ENCODE peak calls at places on chromosome X, in nine cellular contexts. K is endothelial cell of umbilical vein, U is HCT116, A is stomach, B is body of pancreas, J is right lobe of liver, Z is breast epithelium, C is prostate gland, V is spleen. O is an unnamed sample. For H3K27me3, the result is how much of the 10 kb centered on the place peaks cover.

GRCh38 chrX:148443216-148443615 is 57.2 kb upstream of the AFF2 start:
- DNase-seq in Z (no peak), C (no peak), K (no peak), V (no peak), B (no peak), U (no peak), J (no peak), A (no peak), O (no peak)

GRCh38 chrX:19840899-19841648 is 46.3 kb downstream of the SH3KBP1 start:
- DNase-seq in U (no peak), C (no peak), V (no peak), Z (no peak), K (no peak), A (no peak), B (no peak), J (no peak), O (no peak)

GRCh38 chrX:133935096-133935495 is 50.3 kb downstream of the GPC3 start:
- DNase-seq in K (no peak), U (no peak), A (no peak), Z (no peak), C (no peak), V (no peak), J (no peak), B (no peak), O (no peak)

GRCh38 chrX:22135994-22136684 is 104.0 kb downstream of the PHEX start:
- DNase-seq in C (peak), J (no peak), Z (no peak), U (peak), K (peak), V (no peak), A (no peak), B (peak), O (peak)

GRCh38 chrX:149453030-149453429 is 52.1 kb downstream of the IDS start:
- DNase-seq in A (no peak), K (peak), U (peak), Z (no peak), B (no peak), C (no peak), J (no peak), V (no peak), O (no peak)

GRCh38 chrX:108415891-108416290 is 22.3 kb downstream of the COL4A6 start:
- DNase-seq in Z (no peak), B (no peak), A (no peak), C (no peak), J (no peak), U (no peak), K (peak), V (no peak), O (no peak)

GRCh38 chrX:114087543-114087942 is 496.3 kb upstream of the HTR2C start:
- DNase-seq in U (no peak), V (no peak), K (no peak), J (no peak), B (no peak), Z (no peak), C (no peak), A (no peak), O (no peak)

GRCh38 chrX:131792789-131793462 is 230.2 kb upstream of the STK26 start:
- DNase-seq in Z (no peak), A (peak), B (no peak), V (peak), C (no peak), J (no peak), U (no peak), K (no peak), O (no peak)

GRCh38 chrX:118455013-118455412 is 40.6 kb upstream of the DOCK11 start:
- DNase-seq in U (no peak), J (no peak), A (no peak), K (no peak), V (no peak), B (no peak), Z (no peak), C (no peak), O (no peak)

GRCh38 chrX:113747274-113747973 is 836.5 kb upstream of the HTR2C start:
- DNase-seq in J (no peak), K (peak), C (no peak), A (no peak), B (no peak), V (no peak), Z (no peak), U (no peak), O (no peak)

GRCh38 chrX:45788941-45789348 is 588.3 kb upstream of the DIPK2B start:
- DNase-seq in Z (no peak), B (no peak), K (peak), J (no peak), C (no peak), A (no peak), U (no peak), V (peak), O (no peak)

GRCh38 chrX:16212436-16212835 is 45.2 kb downstream of the MAGEB17 start:
- DNase-seq in J (peak), K (peak), B (peak), V (no peak), A (no peak), C (no peak), U (peak), Z (no peak), O (peak)

GRCh38 chrX:39730671-39731389 is 366.9 kb downstream of the BCOR start:
- DNase-seq in V (peak), K (peak), B (peak), U (no peak), J (peak), C (peak), A (peak), Z (peak), O (peak)

GRCh38 chrX:145532176-145532780 is 285.0 kb downstream of the SPANXN1 start:
- DNase-seq in U (no peak), J (no peak), C (no peak), B (no peak), Z (no peak), V (no peak), A (no peak), K (no peak), O (no peak)

GRCh38 chrX:133232331-133232730 is 14.2 kb upstream of the TFDP3 start:
- DNase-seq in C (no peak), U (no peak), Z (no peak), A (no peak), K (no peak), J (no peak), V (no peak), B (no peak), O (no peak)

GRCh38 chrX:115372026-115372610 is 82.6 kb downstream of the LUZP4 start:
- DNase-seq in Z (no peak), A (no peak), C (no peak), K (peak), V (no peak), B (no peak), U (peak), J (no peak), O (no peak)

GRCh38 chrX:2176733-2177132 is 324.0 kb downstream of the DHRSX start:
- DNase-seq in V (no peak), Z (no peak), C (no peak), J (no peak), K (no peak), B (no peak), A (no peak), U (no peak), O (no peak)

GRCh38 chrX:71111141-71111843 is at the start of gene IL2RG:
- DNase-seq in U (no peak), A (peak), B (no peak), C (no peak), V (peak), J (no peak), K (no peak), Z (no peak), O (no peak)
- TF ChIP-seq POLR2A in U (no peak), A (no peak), B (no peak), C (peak), V (peak), J (peak), K (no peak), Z (no peak), O (no peak)

GRCh38 chrX:55623100-55623499 is at the start of gene FOXR2:
- DNase-seq in K (no peak), A (no peak), Z (no peak), J (no peak), U (no peak), B (no peak), V (no peak), C (no peak), O (no peak)
- H3K27me3 ChIP-seq in K (under half), A (under half), Z (under half), J (under half), U (under half), B (under half), V (under half), C (under half), O (under half)

DNA sequence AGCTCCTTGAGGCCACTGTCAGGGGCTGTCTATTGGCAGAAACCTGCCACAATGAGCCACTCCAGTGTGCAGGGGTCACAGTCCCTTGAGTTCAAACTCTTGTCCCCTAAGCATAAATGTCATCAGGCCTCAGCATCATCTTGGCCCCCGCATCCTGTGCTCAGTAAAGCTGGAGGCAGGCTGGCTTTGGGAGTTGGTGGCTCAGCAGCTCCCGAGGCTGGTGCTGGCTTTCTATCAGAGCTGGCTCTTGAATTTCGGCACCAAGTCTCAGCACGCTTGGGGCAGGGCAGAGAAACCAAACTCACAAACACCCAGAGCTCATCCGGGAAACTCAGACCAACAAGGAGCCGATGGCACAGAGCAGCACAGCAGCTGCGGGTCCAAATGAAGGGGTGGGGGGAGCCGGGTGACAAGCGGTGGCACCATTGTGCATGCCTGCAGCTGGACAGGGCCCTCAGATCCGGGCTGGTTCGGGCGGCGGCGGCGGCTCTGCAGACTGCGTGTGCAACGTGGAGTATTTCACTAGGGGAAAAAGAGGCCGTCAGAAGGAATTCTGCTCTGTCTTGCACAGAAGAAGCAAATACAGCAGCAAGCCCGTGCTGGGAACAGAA is 75.5 kb downstream of the MTMR1 start:
- DNase-seq in U (no peak), J (no peak), Z (no peak), B (no peak), V (no peak), A (no peak), K (no peak), C (no peak), O (no peak)
- H3K27ac ChIP-seq in U (no peak), J (no peak), Z (peak), B (no peak), V (no peak), A (no peak), K (no peak), C (no peak), O (no peak)

GRCh38 chrX:47583240-47583861 is 1.1 kb downstream of the TIMP1 start:
- DNase-seq in C (no peak), K (no peak), A (no peak), Z (no peak), B (no peak), J (no peak), V (no peak), U (no peak), O (no peak)

GRCh38 chrX:47579537-47579936 is 2.7 kb upstream of the TIMP1 start:
- DNase-seq in J (no peak), U (no peak), Z (no peak), A (no peak), C (no peak), K (peak), B (no peak), V (no peak), O (no peak)

GRCh38 chrX:47585273-47585672 is 3.0 kb downstream of the TIMP1 start:
- DNase-seq in Z (no peak), K (no peak), U (no peak), V (no peak), C (no peak), A (no peak), J (no peak), B (no peak), O (no peak)

GRCh38 chrX:47584714-47585113 is 2.5 kb downstream of the TIMP1 start:
- DNase-seq in A (no peak), V (no peak), K (no peak), C (no peak), J (no peak), B (no peak), U (no peak), Z (no peak), O (no peak)

DNA sequence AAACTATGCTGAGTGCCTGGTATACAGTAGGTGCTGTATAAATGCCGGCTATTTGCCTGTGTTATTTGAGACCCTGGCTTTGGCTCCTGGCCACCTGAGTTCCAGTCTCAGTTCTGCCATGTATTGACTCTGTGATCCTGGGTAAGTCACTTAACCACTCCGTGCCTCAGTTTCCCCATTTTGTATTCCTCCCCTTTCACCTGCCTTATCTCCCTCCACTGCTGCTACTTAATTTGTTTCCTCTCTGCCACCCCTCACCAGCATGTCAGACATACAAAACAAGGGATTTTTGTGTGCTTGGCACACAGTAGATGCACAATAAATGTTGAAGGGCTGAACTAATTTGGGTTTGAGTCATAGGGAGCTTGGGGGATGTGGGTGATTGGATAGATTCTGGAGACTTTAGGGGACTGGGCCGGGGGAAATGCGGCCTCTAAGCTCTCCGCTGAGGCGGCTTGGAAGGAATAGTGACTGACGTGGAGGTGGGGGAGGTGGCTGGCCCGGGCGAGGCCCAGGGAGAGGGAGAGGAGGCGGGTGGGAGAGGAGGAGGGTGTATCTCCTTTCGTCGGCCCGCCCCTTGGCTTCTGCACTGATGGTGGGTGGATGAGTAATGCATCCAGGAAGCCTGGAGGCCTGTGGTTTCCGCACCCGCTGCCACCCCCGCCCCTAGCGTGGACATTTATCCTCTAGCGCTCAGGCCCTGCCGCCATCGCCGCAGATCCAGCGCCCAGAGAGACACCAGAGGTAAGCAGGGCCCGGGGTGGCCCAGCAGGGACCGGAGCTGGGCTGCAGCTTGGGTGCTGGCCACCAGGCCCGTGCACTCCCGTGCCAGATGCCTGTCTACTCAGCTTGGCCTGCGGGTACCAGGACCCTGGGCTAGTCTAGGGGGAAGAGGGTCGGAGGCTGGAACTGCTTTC is at the start of gene TIMP1:
- DNase-seq in U (peak), A (peak), V (peak), Z (peak), K (peak), B (peak), C (peak), J (peak), O (peak)
- TF ChIP-seq POLR2A in U (peak), A (no peak), V (no peak), Z (no peak), K (peak), B (no peak), C (peak), J (peak), O (no peak)

DNA sequence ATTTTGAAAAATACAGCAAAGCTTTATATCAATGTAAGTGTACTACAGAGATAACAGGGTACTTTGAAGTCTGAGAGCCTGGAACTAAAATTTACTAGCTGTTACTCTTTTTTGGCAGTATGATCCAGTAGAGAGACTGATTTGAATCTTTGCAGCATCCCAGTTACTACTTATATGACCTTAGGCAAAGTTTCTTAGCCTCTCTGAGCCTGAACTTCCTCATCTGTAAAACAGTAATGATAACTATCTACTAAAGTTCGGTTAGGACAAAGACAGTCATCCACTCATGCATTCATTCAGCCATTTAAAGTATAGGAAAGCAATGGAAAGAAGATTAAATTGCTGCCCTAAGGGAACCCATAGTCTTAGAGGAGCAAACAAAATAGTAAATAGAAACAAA is 10.1 kb downstream of the BRWD3 start:
- DNase-seq in B (no peak), U (no peak), A (no peak), J (no peak), K (no peak), Z (no peak), V (no peak), C (no peak), O (no peak)
- H3K27me3 ChIP-seq in B (under half), U (under half), A (under half), J (under half), K (under half), Z (under half), V (under half), C (under half), O (under half)

GRCh38 chrX:30561191-30561590 is 16.4 kb downstream of the TASL start:
- DNase-seq in Z (no peak), B (no peak), K (no peak), J (no peak), C (no peak), V (no peak), A (no peak), U (no peak), O (no peak)
- H3K27ac ChIP-seq in Z (no peak), B (no peak), K (no peak), J (no peak), C (no peak), V (no peak), A (no peak), U (no peak), O (no peak)

DNA sequence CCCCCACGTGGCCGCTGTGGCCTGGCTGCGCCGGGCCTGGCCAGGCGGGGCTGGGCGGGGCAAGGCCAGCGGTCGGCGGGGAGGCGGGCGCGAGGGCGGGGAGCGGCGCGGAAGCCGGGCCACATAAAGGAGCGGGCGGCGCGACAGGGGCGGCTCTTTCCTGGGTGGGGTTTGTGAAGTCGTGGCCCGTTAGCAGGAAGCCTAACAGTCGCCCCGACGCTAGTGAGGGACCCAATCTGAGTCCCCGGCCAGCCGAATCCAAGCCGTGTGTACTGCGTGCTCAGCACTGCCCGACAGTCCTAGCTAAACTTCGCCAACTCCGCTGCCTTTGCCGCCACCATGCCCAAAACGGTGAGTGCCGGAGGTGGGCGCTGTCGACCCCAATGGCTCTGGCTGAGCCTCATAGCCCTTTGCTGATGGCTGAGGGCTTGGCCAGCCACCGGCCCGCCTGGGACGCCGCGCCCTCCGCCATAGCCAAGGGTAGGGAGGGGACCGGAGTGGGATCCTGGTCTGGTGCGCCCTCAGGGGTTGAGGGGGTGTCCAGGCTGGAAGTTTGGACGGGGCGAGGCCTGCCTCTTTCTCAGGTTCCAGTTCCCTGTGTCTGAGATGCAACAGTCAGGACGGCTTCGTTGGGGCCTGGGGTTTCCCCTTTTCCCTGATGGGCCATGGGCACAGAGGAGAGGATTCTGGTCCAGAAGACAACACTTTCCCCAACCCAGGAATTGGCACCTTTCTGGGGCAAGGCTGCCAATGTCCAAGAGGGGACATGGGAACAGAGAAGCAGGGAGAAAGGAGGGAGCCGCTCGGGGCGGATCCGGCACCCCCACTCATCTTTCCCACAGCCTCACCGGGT is at the start of gene MSN:
- DNase-seq in A (peak), J (peak), U (no peak), C (peak), K (peak), Z (peak), B (peak), V (peak), O (peak)
- TF ChIP-seq POLR2A in A (no peak), J (peak), U (no peak), C (peak), K (peak), Z (peak), B (peak), V (no peak), O (no peak)

GRCh38 chrX:10761447-10761846 is 141.1 kb upstream of the MID1 start:
- DNase-seq in V (no peak), C (no peak), B (no peak), U (no peak), J (no peak), K (no peak), Z (no peak), A (no peak), O (no peak)
- H3K27me3 ChIP-seq in V (under half), C (under half), B (under half), U (under half), J (under half), K (under half), Z (under half), A (under half), O (under half)